ENCODE peak calls at places on chromosome 7, in six cellular contexts. D is transverse colon, B is HL-60, Y is GM12878, P is endothelial cell of umbilical vein, J is GM23338. O is an unnamed sample.

GRCh38 chr7:3300651-3301471 is at the start of gene SDK1:
- DNase-seq in D (peak), Y (no peak), J (peak), B (peak), P (peak), O (peak)

GRCh38 chr7:130921391-130922180 is 187.6 kb upstream of the KLF14 start:
- DNase-seq in P (peak), Y (no peak), J (peak), B (no peak), D (peak), O (no peak)

GRCh38 chr7:4916115-4916514 is 32.6 kb upstream of the RADIL start:
- DNase-seq in P (no peak), B (no peak), D (no peak), Y (no peak), J (peak), O (no peak)

GRCh38 chr7:711093-711966 is 15.2 kb upstream of the DNAAF5 start:
- DNase-seq in B (no peak), P (peak), D (no peak), J (no peak), Y (no peak), O (peak)

GRCh38 chr7:134660961-134661376 is 14.3 kb downstream of the BPGM start:
- DNase-seq in B (no peak), P (peak), D (no peak), J (no peak), Y (no peak), O (no peak)

GRCh38 chr7:83594076-83594475 is 54.9 kb downstream of the SEMA3E start:
- DNase-seq in P (no peak), J (no peak), D (no peak), Y (no peak), B (no peak), O (no peak)

GRCh38 chr7:27108390-27109127 is 6.1 kb upstream of the HOXA2 start:
- DNase-seq in D (peak), B (no peak), J (peak), P (peak), Y (no peak), O (peak)

GRCh38 chr7:43038229-43038628 is 74.2 kb upstream of the HECW1 start:
- DNase-seq in J (no peak), B (no peak), Y (no peak), P (no peak), D (no peak), O (no peak)

GRCh38 chr7:134175724-134176350 is 48.7 kb downstream of the LRGUK start:
- DNase-seq in B (no peak), D (no peak), Y (no peak), P (no peak), J (no peak), O (no peak)

GRCh38 chr7:25246306-25246705 is 18.0 kb upstream of the NPVF start:
- DNase-seq in Y (no peak), D (no peak), B (no peak), P (no peak), J (no peak), O (no peak)

GRCh38 chr7:41503438-41503837 is 199.5 kb downstream of the INHBA start:
- DNase-seq in P (no peak), D (no peak), J (no peak), B (no peak), Y (no peak), O (no peak)

GRCh38 chr7:136062625-136063336 is 85.6 kb upstream of the MTPN start:
- DNase-seq in P (no peak), B (no peak), D (no peak), Y (no peak), J (no peak), O (no peak)

GRCh38 chr7:39527951-39528350 is 38.3 kb upstream of the YAE1 start:
- DNase-seq in J (no peak), B (no peak), Y (no peak), D (no peak), P (no peak), O (no peak)

GRCh38 chr7:22173884-22174573 is 182.9 kb downstream of the RAPGEF5 start:
- DNase-seq in D (no peak), Y (peak), J (no peak), P (peak), B (peak), O (no peak)

GRCh38 chr7:98357751-98358161 is 43.1 kb downstream of the BAIAP2L1 start:
- DNase-seq in P (peak), D (peak), Y (no peak), B (no peak), J (no peak), O (peak)

GRCh38 chr7:27343804-27344203 is 101.2 kb downstream of the EVX1 start:
- DNase-seq in J (no peak), P (no peak), B (no peak), Y (no peak), D (no peak), O (no peak)

GRCh38 chr7:68787586-68787985 is 810.7 kb upstream of the AUTS2 start:
- DNase-seq in D (no peak), Y (no peak), J (no peak), B (no peak), P (no peak), O (no peak)

GRCh38 chr7:108650487-108650886 is 80.8 kb downstream of the DNAJB9 start:
- DNase-seq in P (peak), Y (no peak), J (no peak), D (no peak), B (no peak), O (no peak)

GRCh38 chr7:124208173-124208572 is 175.3 kb upstream of the TMEM229A start:
- DNase-seq in P (no peak), J (no peak), B (no peak), Y (no peak), D (no peak), O (no peak)

GRCh38 chr7:128030999-128031681 is at the start of gene LRRC4:
- DNase-seq in Y (no peak), D (peak), P (peak), B (peak), J (peak), O (no peak)

GRCh38 chr7:135349746-135350145 is 116.1 kb downstream of the STRA8 start:
- DNase-seq in D (no peak), Y (no peak), B (no peak), P (no peak), J (no peak), O (no peak)

GRCh38 chr7:87000344-87000743 is 59.1 kb downstream of the ELAPOR2 start:
- DNase-seq in P (no peak), Y (no peak), D (no peak), B (no peak), J (no peak), O (no peak)

GRCh38 chr7:18117482-18117881 is 89.8 kb upstream of the PRPS1L1 start:
- DNase-seq in D (no peak), B (no peak), P (no peak), J (no peak), Y (no peak), O (no peak)

GRCh38 chr7:1349351-1349761 is 109.9 kb downstream of the MICALL2 start:
- DNase-seq in J (no peak), Y (no peak), D (no peak), B (no peak), P (no peak), O (no peak)

GRCh38 chr7:143884978-143885559 is 16.9 kb downstream of the TCAF1 start:
- DNase-seq in D (no peak), Y (no peak), J (peak), P (peak), B (no peak), O (no peak)
- H3K27ac ChIP-seq in D (peak), Y (no peak), J (no peak), P (peak), B (no peak), O (no peak)

DNA sequence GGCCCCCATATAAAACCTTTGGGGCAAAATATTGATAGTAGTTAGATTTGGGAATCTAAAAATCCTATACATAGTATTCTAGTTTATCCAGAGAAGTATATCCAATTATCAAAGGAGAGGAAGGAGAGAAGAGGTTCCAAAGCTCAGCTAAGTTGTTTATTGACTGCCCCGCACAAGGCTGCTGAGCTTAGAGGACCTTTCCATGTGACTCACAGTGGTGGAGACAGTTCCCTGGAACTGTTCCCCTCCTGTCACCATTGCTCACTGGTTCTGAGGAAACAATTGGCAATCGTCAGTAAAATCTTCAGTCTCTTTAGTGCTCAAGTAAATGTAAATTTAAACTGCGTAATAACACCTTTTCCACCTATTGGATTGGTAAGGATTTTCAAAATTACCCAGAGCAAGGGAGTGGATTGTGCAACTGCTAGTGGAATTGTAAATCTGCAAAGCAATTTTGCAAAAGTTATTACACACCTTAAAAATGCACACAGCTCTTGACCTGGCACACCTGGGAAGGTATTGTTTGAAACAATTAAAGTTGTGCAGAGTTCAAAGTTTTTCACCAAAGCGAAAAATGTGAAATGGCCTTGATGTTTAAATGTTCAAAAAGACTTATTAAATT is 63.1 kb downstream of the EEPD1 start:
- DNase-seq in P (no peak), D (peak), J (no peak), B (no peak), Y (no peak), O (peak)
- TF ChIP-seq POLR2AphosphoS5 in P (no peak), D (peak), J (no peak), B (no peak), Y (no peak), O (no peak)

DNA sequence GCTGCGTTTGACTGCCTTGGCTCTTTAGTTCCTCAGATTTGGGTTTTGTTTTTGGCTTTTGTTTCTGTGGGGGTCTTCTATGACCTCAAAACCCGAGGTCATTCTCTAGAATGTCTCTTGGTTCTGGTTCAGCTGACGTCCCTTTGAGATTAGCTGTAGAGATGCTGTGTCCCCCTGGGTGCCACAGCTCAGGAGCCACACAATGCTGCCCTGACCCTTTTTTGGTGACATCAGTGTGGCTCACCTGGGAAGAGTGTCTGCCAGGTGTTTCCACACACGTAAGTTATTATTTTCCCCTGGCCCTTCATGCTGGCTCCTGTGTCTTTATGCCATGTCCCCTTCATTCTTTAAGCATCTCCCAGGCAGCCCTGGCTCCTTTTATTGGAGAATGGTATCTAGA is 89.8 kb upstream of the DDC start:
- DNase-seq in Y (no peak), D (no peak), P (no peak), J (no peak), B (no peak), O (no peak)
- H3K27ac ChIP-seq in Y (no peak), D (peak), P (no peak), J (no peak), B (no peak), O (no peak)

DNA sequence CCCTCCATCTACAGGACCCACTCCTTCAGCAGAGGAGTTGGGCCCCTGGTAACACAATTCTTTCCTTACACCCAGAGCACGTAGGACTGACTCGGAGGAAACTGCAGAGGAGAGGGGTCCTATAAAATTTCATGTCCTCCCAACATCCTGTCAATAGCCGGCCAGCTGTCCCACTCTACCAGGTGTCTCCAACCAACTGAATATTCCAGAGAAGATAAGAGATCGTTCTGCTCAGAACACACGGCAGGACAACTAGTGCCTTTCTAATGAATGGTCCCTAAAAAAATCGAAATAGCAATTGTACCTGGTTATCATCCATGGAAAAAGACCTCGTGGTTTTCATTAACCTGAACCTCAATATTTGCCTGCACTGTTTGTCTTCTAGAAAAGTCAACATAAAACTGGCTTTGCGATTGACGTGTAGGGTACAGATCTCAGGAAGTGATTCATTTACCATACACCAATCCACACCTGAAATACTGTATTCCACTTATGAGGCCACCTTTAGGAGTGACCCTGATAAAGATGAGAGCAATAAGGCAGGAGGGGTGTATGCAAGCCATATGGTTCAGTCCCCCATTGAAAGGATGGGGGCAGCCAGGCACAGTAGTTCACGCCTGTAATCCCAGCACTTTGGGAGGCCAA is 111.7 kb downstream of the PARP12 start:
- DNase-seq in Y (no peak), B (no peak), D (no peak), J (no peak), P (no peak), O (no peak)
- TF ChIP-seq POLR2AphosphoS5 in Y (no peak), B (no peak), D (no peak), J (no peak), P (no peak), O (no peak)

DNA sequence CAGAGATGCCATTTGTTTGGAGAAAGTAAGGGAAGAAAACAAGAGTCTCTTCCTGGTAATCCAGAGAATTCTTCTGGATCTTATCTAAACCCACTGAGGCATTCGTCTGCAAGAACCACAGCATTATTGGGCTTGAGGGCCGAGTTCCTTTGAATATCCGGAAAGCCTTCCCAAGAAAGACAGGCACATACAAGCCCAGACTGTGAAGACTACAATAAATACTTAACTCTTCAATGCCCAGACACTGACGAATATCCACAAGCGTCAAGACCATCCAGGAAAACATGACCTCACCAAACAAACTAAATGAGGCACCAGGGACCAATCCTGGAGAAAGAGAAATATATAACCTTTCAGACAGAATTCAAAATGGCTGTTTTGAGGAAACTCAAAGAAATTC is 99.0 kb downstream of the RNF32 start:
- DNase-seq in B (no peak), P (no peak), Y (no peak), D (no peak), J (no peak), O (no peak)
- H3K27ac ChIP-seq in B (no peak), P (no peak), Y (no peak), D (no peak), J (no peak), O (no peak)

O was measured in suprapubic skin.